ENCODE peak calls at places on chromosomes 12 and 14, in nine cellular contexts. X, P, N, B, Y, O, R, I and Q are unnamed samples.

GRCh38 chr12:127374447-127374846 is 892.5 kb upstream of the TMEM132C start:
- DNase-seq in X (no peak), P (no peak), N (no peak), B (no peak), Y (no peak), O (no peak), R (no peak), I (no peak), Q (no peak)

GRCh38 chr12:64538146-64538545 is 72.1 kb upstream of the RASSF3 start:
- DNase-seq in X (no peak), P (no peak), N (no peak), B (no peak), Y (no peak), O (no peak), R (no peak), I (no peak), Q (no peak)

GRCh38 chr12:64781374-64782029 is 22.3 kb upstream of the GNS start:
- DNase-seq in X (peak), P (no peak), N (no peak), B (peak), Y (no peak), O (peak), R (no peak), I (no peak), Q (no peak)

GRCh38 chr12:1814266-1814665 is 6.1 kb upstream of the LRTM2 start:
- DNase-seq in X (no peak), P (no peak), N (no peak), B (no peak), Y (no peak), O (no peak), R (no peak), I (no peak), Q (no peak)

GRCh38 chr14:75714993-75715392 is 53.9 kb downstream of the TTLL5 start:
- DNase-seq in X (no peak), P (no peak), N (no peak), B (no peak), Y (no peak), O (no peak), R (no peak), I (no peak), Q (no peak)

GRCh38 chr14:22656945-22657711 is 13.0 kb upstream of the OR6J1 start:
- DNase-seq in X (no peak), P (no peak), N (no peak), B (no peak), Y (no peak), O (no peak), R (no peak), I (peak), Q (no peak)

GRCh38 chr12:110343921-110344555 is 59.5 kb downstream of the ANAPC7 start:
- DNase-seq in X (no peak), P (no peak), N (no peak), B (no peak), Y (no peak), O (no peak), R (no peak), I (no peak), Q (no peak)

GRCh38 chr14:72894623-72895378 is 900 bp upstream of the DPF3 start:
- DNase-seq in X (no peak), P (no peak), N (peak), B (no peak), Y (no peak), O (no peak), R (no peak), I (no peak), Q (peak)

GRCh38 chr12:58757422-58757821 is 162.9 kb downstream of the LRIG3 start:
- DNase-seq in X (no peak), P (no peak), N (no peak), B (no peak), Y (no peak), O (no peak), R (no peak), I (no peak), Q (no peak)

GRCh38 chr12:103441437-103442186 is 54.2 kb downstream of the C12orf42 start:
- DNase-seq in X (no peak), P (no peak), N (peak), B (no peak), Y (no peak), O (no peak), R (no peak), I (no peak), Q (no peak)

GRCh38 chr12:52804029-52804428 is 8.1 kb upstream of the KRT3 start:
- DNase-seq in X (no peak), P (no peak), N (no peak), B (peak), Y (no peak), O (no peak), R (no peak), I (no peak), Q (no peak)

GRCh38 chr14:104114421-104115130 is 23.8 kb upstream of the KIF26A start:
- DNase-seq in X (peak), P (no peak), N (no peak), B (peak), Y (no peak), O (peak), R (no peak), I (peak), Q (peak)

GRCh38 chr14:77141592-77142288 is at the start of gene ZDHHC22:
- DNase-seq in X (peak), P (no peak), N (no peak), B (no peak), Y (no peak), O (no peak), R (peak), I (no peak), Q (no peak)

GRCh38 chr12:47014474-47014873 is 64.9 kb upstream of the PCED1B start:
- DNase-seq in X (no peak), P (no peak), N (no peak), B (no peak), Y (no peak), O (no peak), R (no peak), I (no peak), Q (no peak)

GRCh38 chr14:34059925-34060746 is 109.3 kb upstream of the EGLN3 start:
- DNase-seq in X (peak), P (no peak), N (peak), B (peak), Y (peak), O (peak), R (peak), I (peak), Q (peak)

DNA sequence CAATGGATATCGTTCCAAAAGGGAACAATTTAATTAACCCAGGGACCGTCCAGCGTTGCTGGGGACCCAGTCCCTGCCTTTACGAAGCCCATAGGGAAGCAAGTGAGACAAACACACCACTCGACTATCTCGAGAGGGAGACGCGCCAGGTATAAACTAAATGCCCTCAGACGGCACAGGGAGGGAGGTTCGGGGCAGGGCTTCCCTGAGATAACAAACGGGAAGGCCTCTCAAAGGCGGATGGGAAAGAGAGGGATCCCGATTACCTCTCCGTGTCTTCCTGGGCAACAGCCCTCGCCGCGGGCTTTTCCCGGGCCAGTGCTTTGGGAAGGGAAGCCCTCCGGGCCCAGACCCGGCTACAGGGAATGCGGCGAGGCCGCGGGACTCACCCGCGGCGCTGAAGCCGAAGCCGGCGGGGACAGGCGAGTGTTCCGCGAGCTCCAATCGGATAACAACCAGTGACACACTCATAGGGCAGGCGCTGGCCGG is 390 bp downstream of the BRAP start:
- DNase-seq in X (no peak), P (no peak), N (no peak), B (no peak), Y (no peak), O (no peak), R (peak), I (no peak), Q (no peak)
- TF ChIP-seq CTCF in X (no peak), P (no peak), N (no peak), B (no peak), Y (no peak), O (no peak), R (no peak), I (no peak), Q (no peak)

DNA sequence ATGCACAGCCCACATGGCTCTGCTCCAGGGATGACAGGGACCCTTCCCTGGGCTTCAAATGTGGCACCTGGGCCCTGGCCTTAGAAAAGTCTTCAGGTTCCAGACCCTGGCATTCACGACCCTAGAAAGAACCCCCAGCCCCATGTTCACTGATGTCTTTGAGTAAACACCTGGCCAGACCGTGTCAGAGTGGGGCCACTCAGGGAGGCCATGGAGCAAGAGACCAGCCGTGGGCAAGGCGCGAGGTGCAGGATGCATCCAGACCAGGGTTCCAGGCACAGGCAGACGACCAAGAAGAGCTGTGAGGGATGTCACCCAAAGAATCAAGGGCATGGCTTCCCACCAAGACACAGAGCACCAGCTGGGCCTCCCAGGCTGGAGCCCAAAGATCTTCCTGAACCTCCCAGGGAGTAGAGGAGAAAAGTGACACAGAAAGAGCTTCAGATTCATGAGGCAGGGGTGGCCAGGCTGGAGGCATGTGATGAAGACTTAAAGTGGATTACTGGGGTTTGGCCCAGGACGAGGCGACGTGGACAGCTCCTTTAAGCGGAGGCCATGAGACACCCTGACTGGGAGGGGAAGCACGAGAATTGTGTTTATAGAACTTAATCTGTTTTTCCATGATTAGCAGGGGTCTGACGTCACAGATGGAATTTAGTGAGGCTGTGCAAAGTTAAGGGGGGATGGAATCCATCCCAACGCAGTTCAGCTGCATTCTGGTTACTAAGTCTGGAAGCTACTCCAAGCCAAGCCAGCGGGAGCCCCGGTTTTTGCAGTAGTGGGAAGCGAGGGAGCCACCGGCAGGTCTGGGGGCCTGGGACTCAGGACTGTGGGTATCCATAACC is 61.6 kb downstream of the ARL6IP4 start:
- DNase-seq in X (no peak), P (no peak), N (no peak), B (no peak), Y (no peak), O (no peak), R (no peak), I (no peak), Q (no peak)
- H3K27ac ChIP-seq in X (no peak), P (no peak), N (no peak), B (peak), Y (no peak), O (peak), R (no peak), I (peak), Q (no peak)

GRCh38 chr14:93857500-93857899 is 69.2 kb upstream of the PRIMA1 start:
- DNase-seq in X (peak), P (no peak), N (no peak), B (no peak), Y (no peak), O (no peak), R (no peak), I (no peak), Q (peak)
- TF ChIP-seq CTCF in X (no peak), P (no peak), N (no peak), B (no peak), Y (no peak), O (no peak), R (no peak), I (no peak), Q (no peak)

DNA sequence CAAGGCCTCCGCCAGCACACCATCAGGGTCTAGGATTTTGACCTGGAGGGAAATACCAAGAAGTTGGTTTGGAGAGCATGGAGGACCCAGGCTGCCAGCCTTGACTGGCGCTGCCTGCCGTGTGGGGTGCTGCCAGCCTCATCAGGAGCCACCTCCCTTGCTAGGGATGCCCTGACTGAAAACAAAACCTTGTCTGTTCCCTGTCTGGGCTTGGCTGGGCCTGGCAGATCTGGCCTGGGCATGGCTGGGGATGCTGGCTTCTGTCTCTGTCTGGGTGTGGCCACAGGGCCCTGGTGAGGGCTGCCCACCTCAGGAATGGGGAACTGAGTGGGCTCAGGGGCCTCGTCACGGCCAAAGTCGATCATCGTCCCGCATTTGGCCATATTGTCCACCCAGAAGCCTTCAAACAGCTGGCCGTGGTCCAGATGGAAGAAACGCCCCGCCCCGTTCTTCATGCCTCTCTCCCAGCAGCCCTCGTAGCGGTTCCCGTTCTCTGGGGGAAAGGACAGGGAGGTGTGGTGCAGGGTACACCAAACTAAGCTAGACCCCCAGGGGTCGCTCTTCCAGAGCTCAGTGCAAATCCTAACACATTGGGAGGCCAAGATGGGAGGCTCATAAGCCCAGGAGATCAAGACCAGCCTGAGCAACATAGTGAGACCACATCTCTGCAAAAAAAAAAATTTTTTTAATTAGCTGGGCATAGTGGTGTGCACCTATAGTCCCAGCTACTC is 16.5 kb downstream of the MORN3 start:
- DNase-seq in X (no peak), P (no peak), N (no peak), B (no peak), Y (no peak), O (no peak), R (no peak), I (no peak), Q (no peak)
- H3K27ac ChIP-seq in X (no peak), P (no peak), N (no peak), B (no peak), Y (no peak), O (no peak), R (no peak), I (no peak), Q (no peak)

DNA sequence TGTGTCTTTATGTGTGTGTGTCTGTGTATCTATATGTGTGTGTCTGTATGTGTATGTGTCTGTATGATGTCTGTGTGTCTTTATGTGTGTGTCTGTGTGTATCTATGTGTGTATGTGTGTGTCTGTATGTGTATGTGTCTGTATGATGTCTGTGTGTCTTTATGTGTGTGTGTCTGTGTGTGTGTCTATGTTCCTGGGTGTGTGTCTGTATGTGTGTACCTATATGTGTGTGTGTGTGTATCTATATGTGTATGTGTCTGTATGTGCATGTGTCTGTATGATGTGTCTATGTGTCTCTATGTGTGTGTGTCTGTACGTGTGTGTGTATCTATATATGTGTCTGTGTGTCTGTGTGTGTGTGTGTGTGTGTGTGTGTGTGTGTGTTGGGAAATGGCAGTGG is 19.0 kb upstream of the CD9 start:
- DNase-seq in X (no peak), P (no peak), N (no peak), B (no peak), Y (no peak), O (no peak), R (no peak), I (no peak), Q (no peak)
- TF ChIP-seq CTCF in X (no peak), P (no peak), N (no peak), B (no peak), Y (no peak), O (no peak), R (no peak), I (no peak), Q (no peak)

GRCh38 chr12:6367969-6368892 is 7.1 kb downstream of the SCNN1A start:
- DNase-seq in X (no peak), P (no peak), N (no peak), B (no peak), Y (no peak), O (no peak), R (no peak), I (no peak), Q (no peak)

GRCh38 chr12:6370576-6370935 is 4.8 kb downstream of the SCNN1A start:
- DNase-seq in X (peak), P (no peak), N (no peak), B (no peak), Y (no peak), O (no peak), R (no peak), I (no peak), Q (no peak)

GRCh38 chr12:6367065-6367968 is 8.0 kb downstream of the SCNN1A start:
- DNase-seq in X (no peak), P (no peak), N (peak), B (no peak), Y (no peak), O (no peak), R (no peak), I (no peak), Q (no peak)

GRCh38 chr12:6369916-6370575 is 5.3 kb downstream of the SCNN1A start:
- DNase-seq in X (peak), P (no peak), N (no peak), B (no peak), Y (no peak), O (no peak), R (no peak), I (no peak), Q (no peak)

GRCh38 chr12:6368906-6369525 is 6.3 kb downstream of the SCNN1A start:
- DNase-seq in X (no peak), P (no peak), N (no peak), B (no peak), Y (no peak), O (no peak), R (no peak), I (no peak), Q (no peak)
- H3K27ac ChIP-seq in X (peak), P (peak), N (no peak), B (peak), Y (no peak), O (peak), R (no peak), I (peak), Q (peak)

GRCh38 chr14:20487402-20487742 is 18.0 kb upstream of the RNASE10 start:
- DNase-seq in X (no peak), P (no peak), N (no peak), B (no peak), Y (no peak), O (no peak), R (no peak), I (no peak), Q (no peak)
- TF ChIP-seq CTCF in X (no peak), P (peak), N (no peak), B (no peak), Y (no peak), O (no peak), R (no peak), I (no peak), Q (no peak)